ENCODE peak calls at places on chromosomes 6 and 20, in six cellular contexts. One of them, this sample, is unnamed. For H3K4me1, the result is how much of the 10 kb centered on the place peaks cover.

GRCh38 chr6:157748839-157749571 is 74.0 kb upstream of the SNX9 start:
- DNase-seq in MM.1S: no peak
- DNase-seq in HCT116: no peak
- DNase-seq in tibial artery: no peak
- DNase-seq in GM23338: no peak
- DNase-seq in fibroblast of lung: no peak
- DNase-seq in this sample: no peak

GRCh38 chr6:41460742-41461336 is 85.3 kb upstream of the FOXP4 start:
- DNase-seq in MM.1S: no peak
- DNase-seq in HCT116: peak
- DNase-seq in tibial artery: no peak
- DNase-seq in GM23338: no peak
- DNase-seq in fibroblast of lung: peak
- DNase-seq in this sample: no peak

GRCh38 chr6:43172127-43173007 is 1.3 kb downstream of the SRF start:
- DNase-seq in MM.1S: peak
- DNase-seq in HCT116: no peak
- DNase-seq in tibial artery: peak
- DNase-seq in GM23338: peak
- DNase-seq in fibroblast of lung: peak
- DNase-seq in this sample: peak

GRCh38 chr6:157143885-157144795 is 179.2 kb downstream of the TMEM242 start:
- DNase-seq in MM.1S: no peak
- DNase-seq in HCT116: no peak
- DNase-seq in tibial artery: no peak
- DNase-seq in GM23338: peak
- DNase-seq in fibroblast of lung: peak
- DNase-seq in this sample: no peak

GRCh38 chr6:39411465-39411864 is 89.0 kb upstream of the KCNK16 start:
- DNase-seq in MM.1S: no peak
- DNase-seq in HCT116: no peak
- DNase-seq in tibial artery: no peak
- DNase-seq in GM23338: no peak
- DNase-seq in fibroblast of lung: no peak
- DNase-seq in this sample: no peak

GRCh38 chr6:134111062-134111677 is 58.7 kb upstream of the SLC2A12 start:
- DNase-seq in MM.1S: peak
- DNase-seq in HCT116: peak
- DNase-seq in tibial artery: no peak
- DNase-seq in GM23338: peak
- DNase-seq in fibroblast of lung: peak
- DNase-seq in this sample: peak

GRCh38 chr6:14984454-14984853 is 261.4 kb upstream of the JARID2 start:
- DNase-seq in MM.1S: no peak
- DNase-seq in HCT116: no peak
- DNase-seq in tibial artery: no peak
- DNase-seq in GM23338: no peak
- DNase-seq in fibroblast of lung: peak
- DNase-seq in this sample: peak

GRCh38 chr20:58424218-58424617 is 35.2 kb downstream of the VAPB start:
- DNase-seq in MM.1S: no peak
- DNase-seq in HCT116: no peak
- DNase-seq in tibial artery: no peak
- DNase-seq in GM23338: peak
- DNase-seq in fibroblast of lung: no peak
- DNase-seq in this sample: no peak

GRCh38 chr6:30740993-30741784 is 1.3 kb downstream of the FLOT1 start:
- DNase-seq in MM.1S: no peak
- DNase-seq in HCT116: no peak
- DNase-seq in tibial artery: no peak
- DNase-seq in GM23338: no peak
- DNase-seq in fibroblast of lung: no peak
- DNase-seq in this sample: no peak

GRCh38 chr6:91490672-91491071 is 903.8 kb upstream of the MAP3K7 start:
- DNase-seq in MM.1S: no peak
- DNase-seq in HCT116: no peak
- DNase-seq in tibial artery: no peak
- DNase-seq in GM23338: no peak
- DNase-seq in fibroblast of lung: no peak
- DNase-seq in this sample: no peak

GRCh38 chr20:22577515-22578220 is 6.7 kb downstream of the FOXA2 start:
- DNase-seq in MM.1S: no peak
- DNase-seq in HCT116: no peak
- DNase-seq in tibial artery: no peak
- DNase-seq in GM23338: peak
- DNase-seq in fibroblast of lung: no peak
- DNase-seq in this sample: peak
- TF ChIP-seq CTCF in MM.1S: no peak
- TF ChIP-seq CTCF in HCT116: no peak
- TF ChIP-seq CTCF in tibial artery: no peak
- TF ChIP-seq CTCF in GM23338: no peak
- TF ChIP-seq CTCF in fibroblast of lung: no peak
- TF ChIP-seq CTCF in this sample: no peak

DNA sequence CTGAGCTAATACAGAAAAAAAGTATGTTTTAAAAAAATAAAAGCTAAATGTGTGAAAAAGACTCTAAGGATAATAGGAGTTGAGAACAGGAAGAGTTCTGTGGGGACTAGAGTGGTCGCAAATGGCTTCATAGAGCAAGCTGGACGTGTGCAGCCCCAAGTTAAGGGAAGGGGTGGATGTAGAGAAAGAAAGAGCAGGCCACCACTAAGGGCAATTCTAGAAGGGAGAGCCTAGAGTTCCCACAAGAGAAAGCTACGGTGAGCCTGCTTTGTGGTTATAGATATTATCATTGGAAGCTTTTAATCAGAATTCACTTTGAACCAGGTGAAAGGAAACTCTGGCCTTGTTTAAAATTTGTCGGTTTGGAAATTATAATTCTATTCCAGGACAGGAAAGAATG is 101.6 kb downstream of the HIVEP2 start:
- DNase-seq in MM.1S: no peak
- DNase-seq in HCT116: no peak
- DNase-seq in tibial artery: no peak
- DNase-seq in GM23338: no peak
- DNase-seq in fibroblast of lung: no peak
- DNase-seq in this sample: no peak
- H3K4me1 ChIP-seq in MM.1S: under half
- H3K4me1 ChIP-seq in HCT116: under half
- H3K4me1 ChIP-seq in tibial artery: half or more
- H3K4me1 ChIP-seq in GM23338: half or more
- H3K4me1 ChIP-seq in fibroblast of lung: under half
- H3K4me1 ChIP-seq in this sample: under half

GRCh38 chr20:41951615-41952014 is 333.4 kb upstream of the CHD6 start:
- DNase-seq in MM.1S: no peak
- DNase-seq in HCT116: no peak
- DNase-seq in tibial artery: no peak
- DNase-seq in GM23338: no peak
- DNase-seq in fibroblast of lung: no peak
- DNase-seq in this sample: no peak

GRCh38 chr20:41960166-41960565 is 342.0 kb upstream of the CHD6 start:
- DNase-seq in MM.1S: no peak
- DNase-seq in HCT116: no peak
- DNase-seq in tibial artery: no peak
- DNase-seq in GM23338: no peak
- DNase-seq in fibroblast of lung: no peak
- DNase-seq in this sample: no peak

GRCh38 chr20:41958391-41958790 is 340.2 kb upstream of the CHD6 start:
- DNase-seq in MM.1S: no peak
- DNase-seq in HCT116: no peak
- DNase-seq in tibial artery: no peak
- DNase-seq in GM23338: no peak
- DNase-seq in fibroblast of lung: no peak
- DNase-seq in this sample: no peak

DNA sequence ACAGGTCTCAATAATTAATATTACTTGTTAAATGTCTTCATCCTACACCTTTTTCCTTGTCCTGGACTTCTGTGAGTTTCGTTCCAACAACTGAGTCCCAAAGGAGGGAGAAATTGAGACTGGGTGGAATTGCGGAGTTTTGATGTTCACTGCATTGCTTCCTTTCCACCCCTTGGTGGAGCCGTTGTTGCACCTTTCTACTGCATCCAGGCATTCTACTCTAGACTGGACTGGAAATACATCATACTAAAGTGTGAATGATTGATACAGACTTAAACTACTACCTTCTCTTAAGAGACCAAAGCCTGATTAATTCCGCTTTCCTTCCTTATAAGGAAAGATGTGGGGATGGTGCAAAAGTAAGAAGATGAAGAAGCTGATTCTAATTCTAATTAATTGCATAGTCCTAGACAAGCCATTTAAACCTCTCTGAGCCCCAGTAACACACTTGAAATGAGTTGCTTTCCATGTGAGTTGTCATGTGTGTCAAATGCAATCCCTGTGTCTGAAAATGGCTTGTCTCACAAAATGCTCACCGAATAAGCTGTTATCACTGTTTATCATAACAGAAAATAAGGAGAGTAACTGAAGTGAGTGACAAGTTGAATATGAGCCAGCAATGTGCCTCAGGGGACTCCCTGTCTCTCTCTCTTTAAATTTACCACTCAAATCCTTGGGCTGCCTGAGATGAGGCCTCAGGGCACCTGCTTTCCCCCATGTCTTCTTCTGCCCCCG is 338.3 kb upstream of the CHD6 start:
- DNase-seq in MM.1S: peak
- DNase-seq in HCT116: no peak
- DNase-seq in tibial artery: no peak
- DNase-seq in GM23338: peak
- DNase-seq in fibroblast of lung: no peak
- DNase-seq in this sample: no peak
- TF ChIP-seq CTCF in MM.1S: peak
- TF ChIP-seq CTCF in HCT116: no peak
- TF ChIP-seq CTCF in tibial artery: no peak
- TF ChIP-seq CTCF in GM23338: peak
- TF ChIP-seq CTCF in fibroblast of lung: no peak
- TF ChIP-seq CTCF in this sample: peak

GRCh38 chr20:50387218-50387995 is 122.8 kb upstream of the PTPN1 start:
- DNase-seq in MM.1S: no peak
- DNase-seq in HCT116: no peak
- DNase-seq in tibial artery: no peak
- DNase-seq in GM23338: no peak
- DNase-seq in fibroblast of lung: no peak
- DNase-seq in this sample: no peak
- H3K4me1 ChIP-seq in MM.1S: under half
- H3K4me1 ChIP-seq in HCT116: under half
- H3K4me1 ChIP-seq in tibial artery: under half
- H3K4me1 ChIP-seq in GM23338: under half
- H3K4me1 ChIP-seq in fibroblast of lung: under half
- H3K4me1 ChIP-seq in this sample: under half

DNA sequence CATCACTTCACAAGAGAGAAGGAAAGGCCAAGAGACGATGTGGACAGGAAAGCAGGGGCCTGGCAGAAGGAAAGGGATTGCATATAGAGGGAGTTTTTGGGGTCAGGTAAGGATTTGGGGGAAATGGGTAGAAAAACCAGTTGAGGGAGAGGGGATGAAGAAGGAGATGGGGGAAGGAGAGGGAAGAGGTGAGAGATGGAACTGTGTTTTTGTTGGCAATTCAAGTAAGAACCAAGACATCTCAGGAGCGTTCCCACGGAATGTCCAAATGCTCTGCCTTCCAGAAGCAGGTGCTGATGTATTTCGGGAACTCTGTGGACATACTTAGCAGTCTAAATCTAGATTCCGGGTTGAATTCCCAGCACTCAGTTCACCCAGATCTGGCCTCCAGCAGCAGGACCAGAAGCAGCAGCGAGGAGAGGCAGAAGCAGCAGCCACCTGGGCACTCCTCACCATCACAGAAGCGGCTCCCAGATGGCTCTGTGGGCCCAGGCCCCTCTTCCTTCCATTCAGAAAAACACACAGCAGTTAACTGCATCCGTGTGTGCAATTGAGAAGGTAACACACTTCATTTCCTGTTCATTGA is 88.8 kb downstream of the DZANK1 start:
- DNase-seq in MM.1S: no peak
- DNase-seq in HCT116: no peak
- DNase-seq in tibial artery: no peak
- DNase-seq in GM23338: no peak
- DNase-seq in fibroblast of lung: no peak
- DNase-seq in this sample: no peak
- TF ChIP-seq CTCF in MM.1S: no peak
- TF ChIP-seq CTCF in HCT116: no peak
- TF ChIP-seq CTCF in tibial artery: no peak
- TF ChIP-seq CTCF in GM23338: no peak
- TF ChIP-seq CTCF in fibroblast of lung: no peak
- TF ChIP-seq CTCF in this sample: no peak

GRCh38 chr20:8246153-8246552 is 114.1 kb downstream of the PLCB1 start:
- DNase-seq in MM.1S: no peak
- DNase-seq in HCT116: no peak
- DNase-seq in tibial artery: no peak
- DNase-seq in GM23338: peak
- DNase-seq in fibroblast of lung: no peak
- DNase-seq in this sample: no peak

GRCh38 chr20:8244637-8245036 is 112.6 kb downstream of the PLCB1 start:
- DNase-seq in MM.1S: no peak
- DNase-seq in HCT116: no peak
- DNase-seq in tibial artery: no peak
- DNase-seq in GM23338: no peak
- DNase-seq in fibroblast of lung: peak
- DNase-seq in this sample: peak

GRCh38 chr20:8242827-8243764 is 111.0 kb downstream of the PLCB1 start:
- DNase-seq in MM.1S: no peak
- DNase-seq in HCT116: no peak
- DNase-seq in tibial artery: no peak
- DNase-seq in GM23338: no peak
- DNase-seq in fibroblast of lung: peak
- DNase-seq in this sample: no peak

GRCh38 chr20:8248051-8248450 is 116.0 kb downstream of the PLCB1 start:
- DNase-seq in MM.1S: no peak
- DNase-seq in HCT116: no peak
- DNase-seq in tibial artery: no peak
- DNase-seq in GM23338: no peak
- DNase-seq in fibroblast of lung: no peak
- DNase-seq in this sample: no peak

GRCh38 chr20:8246701-8247100 is 114.6 kb downstream of the PLCB1 start:
- DNase-seq in MM.1S: no peak
- DNase-seq in HCT116: no peak
- DNase-seq in tibial artery: no peak
- DNase-seq in GM23338: no peak
- DNase-seq in fibroblast of lung: no peak
- DNase-seq in this sample: no peak
- H3K4me1 ChIP-seq in MM.1S: under half
- H3K4me1 ChIP-seq in HCT116: under half
- H3K4me1 ChIP-seq in tibial artery: under half
- H3K4me1 ChIP-seq in GM23338: under half
- H3K4me1 ChIP-seq in fibroblast of lung: under half
- H3K4me1 ChIP-seq in this sample: under half

DNA sequence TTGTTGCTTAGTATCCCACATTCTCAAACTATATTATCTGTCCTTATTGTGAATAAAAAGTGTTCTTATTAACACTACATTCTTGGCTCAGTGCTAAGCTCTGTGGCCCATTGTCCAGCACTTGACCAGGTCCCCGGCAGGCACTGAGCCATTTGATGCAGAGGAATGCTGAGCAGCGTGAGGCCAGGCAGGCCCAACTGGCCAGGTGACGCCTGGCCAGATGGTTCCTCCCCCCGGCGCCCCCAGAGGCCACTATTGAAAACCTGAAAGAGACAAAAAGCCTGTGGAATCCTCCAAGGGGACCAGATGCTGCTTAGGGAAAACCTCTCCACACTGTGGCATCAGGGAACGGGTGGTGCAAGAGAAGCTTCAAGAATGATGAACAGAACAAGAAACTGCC is 597.5 kb upstream of the JAG1 start:
- DNase-seq in MM.1S: no peak
- DNase-seq in HCT116: no peak
- DNase-seq in tibial artery: no peak
- DNase-seq in GM23338: peak
- DNase-seq in fibroblast of lung: no peak
- DNase-seq in this sample: no peak
- TF ChIP-seq CTCF in MM.1S: no peak
- TF ChIP-seq CTCF in HCT116: no peak
- TF ChIP-seq CTCF in tibial artery: no peak
- TF ChIP-seq CTCF in GM23338: peak
- TF ChIP-seq CTCF in fibroblast of lung: no peak
- TF ChIP-seq CTCF in this sample: no peak

This sample was measured in colonic mucosa.